ENCODE peak calls at places on chromosomes 12 and 14, in four cellular contexts. One of them, this sample, is unnamed.

GRCh38 chr14:104262515-104263514 is 124.4 kb downstream of the KIF26A start:
- DNase-seq in suprapubic skin: peak
- DNase-seq in K562: no peak
- DNase-seq in vagina: no peak
- DNase-seq in this sample: no peak

GRCh38 chr12:12606793-12607589 is 4.7 kb upstream of the CREBL2 start:
- DNase-seq in K562: no peak
- DNase-seq in suprapubic skin: no peak
- DNase-seq in vagina: no peak
- DNase-seq in this sample: no peak

GRCh38 chr14:103923863-103924262 is 4.4 kb upstream of the TDRD9 start:
- DNase-seq in vagina: no peak
- DNase-seq in K562: no peak
- DNase-seq in suprapubic skin: no peak
- DNase-seq in this sample: no peak

GRCh38 chr12:113214938-113215400 is 6.3 kb upstream of the TPCN1 start:
- DNase-seq in vagina: no peak
- DNase-seq in K562: no peak
- DNase-seq in suprapubic skin: peak
- DNase-seq in this sample: no peak

GRCh38 chr12:6377667-6377994 is 2.3 kb upstream of the SCNN1A start:
- DNase-seq in vagina: no peak
- DNase-seq in K562: no peak
- DNase-seq in suprapubic skin: no peak
- DNase-seq in this sample: no peak

GRCh38 chr14:61535470-61535869 is 159.8 kb upstream of the HIF1A start:
- DNase-seq in vagina: no peak
- DNase-seq in K562: no peak
- DNase-seq in suprapubic skin: no peak
- DNase-seq in this sample: no peak

GRCh38 chr14:105300542-105301102 is at the start of gene BRF1:
- DNase-seq in K562: peak
- DNase-seq in vagina: peak
- DNase-seq in suprapubic skin: peak
- DNase-seq in this sample: peak

GRCh38 chr12:88472775-88473174 is 107.5 kb downstream of the KITLG start:
- DNase-seq in vagina: no peak
- DNase-seq in suprapubic skin: no peak
- DNase-seq in K562: no peak
- DNase-seq in this sample: no peak

GRCh38 chr14:90019824-90020523 is 41.8 kb upstream of the KCNK13 start:
- DNase-seq in vagina: no peak
- DNase-seq in suprapubic skin: no peak
- DNase-seq in K562: no peak
- DNase-seq in this sample: no peak

GRCh38 chr12:79127268-79127895 is 262.8 kb downstream of the SYT1 start:
- DNase-seq in K562: no peak
- DNase-seq in vagina: no peak
- DNase-seq in suprapubic skin: no peak
- DNase-seq in this sample: no peak

GRCh38 chr12:26469801-26470200 is 274.4 kb downstream of the SSPN start:
- DNase-seq in K562: no peak
- DNase-seq in vagina: no peak
- DNase-seq in suprapubic skin: no peak
- DNase-seq in this sample: no peak

GRCh38 chr12:26471560-26471959 is 276.2 kb downstream of the SSPN start:
- DNase-seq in suprapubic skin: no peak
- DNase-seq in vagina: no peak
- DNase-seq in K562: no peak
- DNase-seq in this sample: peak

DNA sequence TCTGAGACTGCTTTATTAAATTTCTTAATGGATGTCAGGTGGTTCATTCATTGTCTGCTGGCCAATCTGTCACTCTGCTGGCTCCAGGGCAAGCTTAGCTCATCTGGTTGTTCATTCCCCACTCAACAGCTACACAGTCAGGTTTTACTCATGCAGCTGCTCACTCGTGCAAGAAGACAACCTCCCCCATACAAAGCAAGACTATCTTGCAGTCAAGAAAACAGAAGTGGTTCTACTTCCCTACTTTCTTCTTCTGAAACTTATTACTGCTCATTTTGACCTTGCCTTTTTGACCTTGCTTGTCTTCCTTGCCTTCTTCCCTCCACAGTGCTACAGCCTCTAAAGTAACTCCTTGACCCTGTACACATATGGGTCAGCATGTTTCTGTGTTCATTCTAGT is 277.9 kb downstream of the SSPN start:
- DNase-seq in suprapubic skin: no peak
- DNase-seq in vagina: no peak
- DNase-seq in K562: no peak
- DNase-seq in this sample: peak
- TF ChIP-seq POLR2AphosphoS5 in suprapubic skin: no peak
- TF ChIP-seq POLR2AphosphoS5 in vagina: no peak
- TF ChIP-seq POLR2AphosphoS5 in K562: no peak
- TF ChIP-seq POLR2AphosphoS5 in this sample: no peak

DNA sequence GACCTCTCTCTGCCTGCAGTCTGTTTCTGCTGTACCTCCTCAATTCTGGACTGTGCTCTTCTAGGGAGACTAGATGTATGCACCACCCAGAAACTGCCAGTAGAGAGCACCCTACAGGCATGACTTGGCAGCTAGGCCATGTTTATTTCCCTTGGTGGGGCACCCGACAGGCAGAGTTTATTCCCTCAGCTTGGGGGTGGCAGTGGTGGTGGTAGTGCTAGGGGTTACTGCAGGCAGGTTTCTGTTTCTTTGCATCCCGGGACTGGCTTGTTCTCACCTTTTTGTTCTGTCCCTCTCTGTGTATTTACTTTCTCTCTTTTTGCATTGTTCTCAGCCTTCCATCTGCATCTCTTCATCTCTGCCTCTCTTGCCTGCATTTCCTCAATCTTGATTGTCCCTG is 13.6 kb downstream of the PRPF40B start:
- DNase-seq in K562: peak
- DNase-seq in vagina: no peak
- DNase-seq in suprapubic skin: peak
- DNase-seq in this sample: peak
- TF ChIP-seq POLR2AphosphoS5 in K562: no peak
- TF ChIP-seq POLR2AphosphoS5 in vagina: no peak
- TF ChIP-seq POLR2AphosphoS5 in suprapubic skin: no peak
- TF ChIP-seq POLR2AphosphoS5 in this sample: peak

GRCh38 chr12:46674818-46675217 is 151.0 kb downstream of the SLC38A4 start:
- DNase-seq in suprapubic skin: no peak
- DNase-seq in vagina: no peak
- DNase-seq in K562: no peak
- DNase-seq in this sample: no peak
- TF ChIP-seq POLR2AphosphoS5 in suprapubic skin: no peak
- TF ChIP-seq POLR2AphosphoS5 in vagina: peak
- TF ChIP-seq POLR2AphosphoS5 in K562: no peak
- TF ChIP-seq POLR2AphosphoS5 in this sample: no peak

DNA sequence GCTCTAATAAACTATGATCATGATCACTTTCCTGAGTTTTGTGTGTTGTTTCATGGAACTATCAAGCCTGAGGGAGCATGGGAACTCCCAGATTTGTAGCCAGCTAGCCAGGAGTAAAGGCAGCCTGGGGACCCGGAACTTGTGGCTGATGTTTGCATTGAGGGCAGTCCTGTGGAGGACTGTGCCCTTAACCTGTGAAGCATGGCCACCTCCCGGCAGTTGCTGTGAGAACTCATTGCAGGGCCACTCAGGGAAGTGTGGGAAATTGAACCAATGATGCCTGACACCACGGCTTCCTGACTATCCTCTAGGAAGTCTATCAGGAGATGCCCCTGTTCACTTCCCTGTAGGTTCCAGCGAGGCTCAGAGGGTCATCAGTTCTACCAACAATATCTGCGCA is 250.6 kb downstream of the DAD1 start:
- DNase-seq in K562: no peak
- DNase-seq in vagina: no peak
- DNase-seq in suprapubic skin: no peak
- DNase-seq in this sample: no peak
- TF ChIP-seq POLR2AphosphoS5 in K562: no peak
- TF ChIP-seq POLR2AphosphoS5 in vagina: no peak
- TF ChIP-seq POLR2AphosphoS5 in suprapubic skin: no peak
- TF ChIP-seq POLR2AphosphoS5 in this sample: no peak